ENCODE peak calls at places on chromosomes 16 and 17, in seven cellular contexts. T, Q, J, O, P, D and C are unnamed samples.

GRCh38 chr16:19912445-19913305 is 28.0 kb upstream of the GPRC5B start:
- DNase-seq in P (no peak), D (no peak), O (no peak), T (no peak), J (peak; percentile 8), Q (peak; percentile 42), C (peak; percentile 33)

GRCh38 chr16:84283314-84284167 is 11.1 kb upstream of the WFDC1 start:
- DNase-seq in T (no peak), J (no peak), Q (no peak), P (no peak), O (no peak), D (no peak), C (no peak)

GRCh38 chr16:66678314-66678713 is 18.2 kb downstream of the CMTM4 start:
- DNase-seq in T (no peak), P (no peak), Q (no peak), O (no peak), D (no peak), J (no peak), C (no peak)

GRCh38 chr16:66058181-66058580 is 308.3 kb upstream of the CDH5 start:
- DNase-seq in D (no peak), O (no peak), P (no peak), J (no peak), T (no peak), Q (no peak), C (no peak)

GRCh38 chr16:20901441-20902112 is 1.0 kb downstream of the LYRM1 start:
- DNase-seq in T (peak; percentile 58), O (peak; percentile 44), Q (peak; percentile 72), P (peak; percentile 54), D (peak; percentile 42), J (no peak), C (peak; percentile 60)

GRCh38 chr17:48310748-48311213 is 119.2 kb downstream of the SKAP1 start:
- DNase-seq in O (no peak), J (no peak), D (peak; percentile 38), T (no peak), P (no peak), Q (no peak), C (no peak)

GRCh38 chr16:89667633-89668032 is 10.0 kb downstream of the SPATA33 start:
- DNase-seq in O (no peak), T (no peak), J (no peak), Q (no peak), D (no peak), P (no peak), C (no peak)

GRCh38 chr16:76946879-76947278 is 244.1 kb upstream of the MON1B start:
- DNase-seq in T (no peak), D (peak; percentile 25), J (peak; percentile 2), O (no peak), P (no peak), Q (no peak), C (peak; percentile 75)

GRCh38 chr17:42767512-42767911 is 5.7 kb upstream of the VPS25 start:
- DNase-seq in D (no peak), J (no peak), O (no peak), T (no peak), Q (no peak), P (no peak), C (no peak)

GRCh38 chr16:74865922-74866598 is 91.4 kb upstream of the FA2H start:
- DNase-seq in D (no peak), T (no peak), P (no peak), Q (no peak), J (no peak), O (no peak), C (no peak)

GRCh38 chr16:25210758-25211157 is 6.0 kb upstream of the AQP8 start:
- DNase-seq in O (no peak), D (no peak), T (no peak), J (no peak), P (no peak), Q (no peak), C (no peak)

GRCh38 chr17:20172378-20172775 is 163.2 kb downstream of the SPECC1 start:
- DNase-seq in J (no peak), Q (no peak), T (no peak), D (no peak), P (no peak), O (no peak), C (no peak)

GRCh38 chr17:43372273-43372911 is 26.4 kb upstream of the ARL4D start:
- DNase-seq in P (peak; percentile 80), D (peak; percentile 52), O (peak; percentile 40), Q (no peak), J (no peak), T (no peak), C (no peak)

GRCh38 chr17:57928898-57929297 is 26.3 kb downstream of the CUEDC1 start:
- DNase-seq in P (no peak), T (no peak), O (no peak), Q (no peak), D (no peak), J (no peak), C (no peak)

GRCh38 chr17:35892091-35892637 is 12.0 kb upstream of the CCL5 start:
- DNase-seq in Q (no peak), J (no peak), D (no peak), T (no peak), P (no peak), O (no peak), C (no peak)

GRCh38 chr17:35865412-35866355 is 3.0 kb downstream of the HEATR9 start:
- DNase-seq in Q (peak; percentile 25), O (no peak), J (no peak), D (no peak), T (no peak), P (no peak), C (peak; percentile 47)

GRCh38 chr16:78392585-78393195 is 293.2 kb downstream of the WWOX start:
- DNase-seq in O (no peak), Q (no peak), J (no peak), T (no peak), D (no peak), P (no peak), C (no peak)

GRCh38 chr17:17712268-17712924 is 31.1 kb downstream of the RAI1 start:
- DNase-seq in J (no peak), Q (peak; percentile 94), P (no peak), D (no peak), O (no peak), T (no peak), C (no peak)

GRCh38 chr17:55572139-55572538 is 60.9 kb upstream of the SMIM36 start:
- DNase-seq in O (no peak), D (no peak), Q (no peak), T (no peak), J (no peak), P (no peak), C (no peak)
- H3K27ac ChIP-seq in O (no peak overlapping the region), D (no peak overlapping the region), Q (no peak overlapping the region), T (no peak overlapping the region), J (no peak overlapping the region), P (no peak overlapping the region), C (no peak overlapping the region)

DNA sequence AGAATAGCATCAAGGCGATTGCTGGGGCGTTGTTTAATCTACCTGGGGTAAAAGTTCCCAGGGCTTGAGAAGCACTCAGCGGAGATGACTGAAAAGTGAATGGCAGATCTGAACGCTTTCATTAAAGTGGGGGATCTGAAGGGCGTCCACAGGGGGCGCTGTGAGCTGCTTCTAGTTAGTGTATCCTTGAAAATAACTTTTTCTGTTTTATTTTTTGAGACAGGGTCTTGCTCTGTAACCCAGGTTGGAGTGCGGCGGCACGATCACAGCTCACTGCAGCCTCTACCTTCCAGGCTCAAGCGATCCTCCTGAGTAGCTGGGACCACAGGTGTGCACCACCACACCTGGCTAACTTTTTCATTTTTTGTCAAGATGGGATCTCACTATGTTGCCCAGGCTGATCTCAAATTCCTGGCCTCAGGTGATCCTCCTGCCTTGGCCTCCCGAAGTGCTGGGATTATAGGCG is 360.4 kb downstream of the SEC14L1 start:
- DNase-seq in P (peak; percentile 12), D (peak; percentile 40), O (no peak), T (no peak), J (no peak), Q (no peak), C (no peak)
- TF ChIP-seq CTCF in P (no peak), D (peak; percentile 49), O (peak; percentile 54), T (no peak), J (peak; percentile 72), Q (peak; percentile 49), C (no peak)

GRCh38 chr17:1796800-1797199 is 32.9 kb downstream of the SMYD4 start:
- DNase-seq in O (no peak), T (peak; percentile 41), Q (no peak), J (no peak), P (no peak), D (peak; percentile 45), C (no peak)

GRCh38 chr17:1803280-1803679 is 26.4 kb downstream of the SMYD4 start:
- DNase-seq in Q (no peak), J (no peak), T (no peak), D (no peak), O (no peak), P (no peak), C (no peak)

GRCh38 chr17:1802429-1802828 is 27.3 kb downstream of the SMYD4 start:
- DNase-seq in O (no peak), P (no peak), Q (no peak), D (no peak), J (no peak), T (no peak), C (no peak)

GRCh38 chr17:1797323-1797722 is 32.4 kb downstream of the SMYD4 start:
- DNase-seq in P (no peak), Q (no peak), T (peak; percentile 28), D (peak; percentile 46), J (no peak), O (peak; percentile 45), C (no peak)

DNA sequence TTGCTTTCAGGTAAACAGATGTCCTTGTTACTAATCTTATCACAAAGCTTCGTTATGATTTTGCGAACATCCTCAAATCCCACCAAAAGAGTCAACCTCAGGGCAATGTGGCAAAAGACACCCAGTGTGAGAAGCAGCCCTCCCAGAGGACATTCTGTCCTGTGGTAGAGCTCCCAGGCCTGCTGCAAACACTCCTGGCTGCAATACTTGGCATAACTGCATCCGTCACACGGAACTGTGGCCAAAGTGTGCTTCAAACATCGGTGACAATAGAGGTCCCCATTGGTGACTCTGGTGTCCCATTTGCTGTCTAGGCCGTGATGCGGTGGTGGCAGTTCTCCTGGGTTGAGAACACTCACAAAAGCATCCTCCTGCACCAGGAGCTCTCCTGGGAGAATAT is 29.5 kb downstream of the SMYD4 start:
- DNase-seq in Q (no peak), J (no peak), P (no peak), D (no peak), T (no peak), O (peak; percentile 57), C (no peak)
- H3K27ac ChIP-seq in Q (no peak overlapping the region), J (no peak overlapping the region), P (no peak overlapping the region), D (peak overlapping the region; percentile 25), T (no peak overlapping the region), O (peak overlapping the region; percentile 72), C (peak overlapping the region; percentile 22)

GRCh38 chr16:57994361-57994760 is 6.1 kb downstream of the ZNF319 start:
- DNase-seq in T (no peak), J (no peak), O (no peak), D (no peak), Q (no peak), P (no peak), C (no peak)

GRCh38 chr16:57993452-57993851 is 7.0 kb downstream of the ZNF319 start:
- DNase-seq in P (no peak), O (no peak), D (no peak), J (no peak), Q (no peak), T (no peak), C (peak; percentile 44)

GRCh38 chr16:57993897-57994296 is 6.6 kb downstream of the ZNF319 start:
- DNase-seq in P (no peak), J (no peak), D (no peak), Q (no peak), O (no peak), T (no peak), C (no peak)

GRCh38 chr16:57995721-57996405 is 4.6 kb downstream of the ZNF319 start:
- DNase-seq in J (no peak), P (no peak), D (no peak), O (no peak), Q (no peak), T (no peak), C (no peak)

GRCh38 chr16:57994778-57995177 is 5.7 kb downstream of the ZNF319 start:
- DNase-seq in D (peak; percentile 56), Q (no peak), P (no peak), J (peak; percentile 37), T (no peak), O (peak; percentile 47), C (no peak)
- TF ChIP-seq CTCF in D (peak; percentile 42), Q (peak; percentile 49), P (no peak), J (peak; percentile 69), T (no peak), O (peak; percentile 50), C (no peak)